ENCODE peak calls at places on chromosomes 16 and 17, in four cellular contexts. J is HCT116, K is tibial nerve, S is H54. V is an unnamed sample.

GRCh38 chr16:47887496-47887895 is 268.3 kb downstream of the ABCC12 start:
- DNase-seq in J (no peak), K (no peak), S (peak), V (no peak)

GRCh38 chr17:2792541-2793169 is 3.6 kb upstream of the RAP1GAP2 start:
- DNase-seq in J (no peak), K (no peak), S (no peak), V (no peak)

GRCh38 chr16:57004387-57005250 is 15.3 kb downstream of the NLRC5 start:
- DNase-seq in J (no peak), K (no peak), S (no peak), V (no peak)

GRCh38 chr16:58392215-58393137 is at the start of gene GINS3:
- DNase-seq in J (peak), K (peak), S (peak), V (no peak)

GRCh38 chr17:61411114-61411943 is 11.7 kb downstream of the TBX2 start:
- DNase-seq in J (no peak), K (no peak), S (peak), V (no peak)

GRCh38 chr16:12111819-12112218 is 135.3 kb downstream of the SNX29 start:
- DNase-seq in J (no peak), K (no peak), S (no peak), V (no peak)

GRCh38 chr17:182164-182751 is 808 bp upstream of the DOC2B start:
- DNase-seq in J (no peak), K (no peak), S (no peak), V (no peak)

GRCh38 chr16:20938426-20938825 is 37.9 kb downstream of the LYRM1 start:
- DNase-seq in J (no peak), K (no peak), S (peak), V (no peak)

GRCh38 chr17:77840576-77841160 is 117.8 kb upstream of the TNRC6C start:
- DNase-seq in J (no peak), K (no peak), S (no peak), V (no peak)

GRCh38 chr17:8644507-8644902 is 14.0 kb upstream of the MYH10 start:
- DNase-seq in J (no peak), K (no peak), S (no peak), V (no peak)

GRCh38 chr16:22216191-22216831 is 10.2 kb downstream of the EEF2K start:
- DNase-seq in J (no peak), K (no peak), S (no peak), V (no peak)

GRCh38 chr17:75380750-75381149 is 24.7 kb downstream of the GRB2 start:
- DNase-seq in J (no peak), K (no peak), S (no peak), V (no peak)

GRCh38 chr17:76135810-76136188 is 5.2 kb downstream of the FOXJ1 start:
- DNase-seq in J (no peak), K (no peak), S (no peak), V (no peak)

GRCh38 chr17:50558955-50559614 is 1.4 kb upstream of the CACNA1G start:
- DNase-seq in J (no peak), K (no peak), S (no peak), V (no peak)

GRCh38 chr17:21125862-21126261 is 902 bp upstream of the DHRS7B start:
- DNase-seq in J (no peak), K (no peak), S (no peak), V (no peak)

GRCh38 chr17:82873521-82873920 is 33.7 kb upstream of the ZNF750 start:
- DNase-seq in J (no peak), K (no peak), S (no peak), V (no peak)

GRCh38 chr17:41486809-41487530 is 2.7 kb downstream of the KRT36 start:
- DNase-seq in J (no peak), K (no peak), S (no peak), V (no peak)

GRCh38 chr17:66791337-66791736 is 43.6 kb upstream of the CACNG5 start:
- DNase-seq in J (no peak), K (no peak), S (no peak), V (no peak)

GRCh38 chr17:20046629-20047028 is 37.5 kb downstream of the SPECC1 start:
- DNase-seq in J (no peak), K (no peak), S (no peak), V (no peak)

GRCh38 chr16:75062135-75062943 is 54.2 kb downstream of the LDHD start:
- DNase-seq in J (no peak), K (no peak), S (no peak), V (no peak)

GRCh38 chr17:45431531-45432404 is 902 bp downstream of the ARHGAP27 start:
- DNase-seq in J (peak), K (no peak), S (peak), V (no peak)

GRCh38 chr17:41327411-41328120 is 12.1 kb upstream of the KRTAP17-1 start:
- DNase-seq in J (no peak), K (no peak), S (no peak), V (no peak)

GRCh38 chr17:19905514-19905913 is 37.8 kb upstream of the ULK2 start:
- DNase-seq in J (no peak), K (no peak), S (no peak), V (no peak)

GRCh38 chr17:63917646-63918045 is 993 bp downstream of the GH1 start:
- DNase-seq in J (no peak), K (no peak), S (no peak), V (no peak)

GRCh38 chr17:18851206-18851605 is 6.7 kb upstream of the PRPSAP2 start:
- DNase-seq in J (no peak), K (no peak), S (no peak), V (no peak)

GRCh38 chr17:75365931-75366275 is 39.6 kb downstream of the GRB2 start:
- DNase-seq in J (no peak), K (no peak), S (no peak), V (no peak)

GRCh38 chr16:71540-72341 is 690 bp downstream of the RHBDF1 start:
- DNase-seq in J (peak), K (peak), S (peak), V (peak)

GRCh38 chr16:75624921-75625334 is 1.8 kb upstream of the ADAT1 start:
- DNase-seq in J (no peak), K (no peak), S (no peak), V (no peak)

GRCh38 chr17:41076788-41077187 is 7.2 kb upstream of the KRTAP4-7 start:
- DNase-seq in J (no peak), K (no peak), S (no peak), V (no peak)

GRCh38 chr17:44977065-44977464 is 9.0 kb upstream of the C1QL1 start:
- DNase-seq in J (no peak), K (no peak), S (no peak), V (no peak)

GRCh38 chr17:81254955-81255717 is 16.0 kb downstream of the NDUFAF8 start:
- DNase-seq in J (no peak), K (peak), S (no peak), V (no peak)

GRCh38 chr16:47196457-47196856 is 52.7 kb upstream of the NETO2 start:
- DNase-seq in J (no peak), K (no peak), S (no peak), V (no peak)

GRCh38 chr16:4801962-4802658 is at the start of gene ROGDI:
- DNase-seq in J (peak), K (peak), S (peak), V (no peak)
- TF ChIP-seq POLR2A in J (peak), K (peak), S (peak), V (no peak)

GRCh38 chr16:89478576-89479221 is 11.7 kb downstream of the ANKRD11 start:
- DNase-seq in J (no peak), K (no peak), S (no peak), V (no peak)
- TF ChIP-seq POLR2A in J (no peak), K (no peak), S (no peak), V (no peak)

GRCh38 chr17:29758255-29758654 is 135.5 kb upstream of the CORO6 start:
- DNase-seq in J (no peak), K (no peak), S (no peak), V (no peak)

GRCh38 chr17:29764217-29764616 is 141.5 kb upstream of the CORO6 start:
- DNase-seq in J (no peak), K (no peak), S (no peak), V (no peak)

GRCh38 chr17:29760279-29760721 is 137.6 kb upstream of the CORO6 start:
- DNase-seq in J (no peak), K (no peak), S (no peak), V (no peak)

GRCh38 chr17:29763273-29763672 is 140.6 kb upstream of the CORO6 start:
- DNase-seq in J (no peak), K (no peak), S (no peak), V (no peak)

DNA sequence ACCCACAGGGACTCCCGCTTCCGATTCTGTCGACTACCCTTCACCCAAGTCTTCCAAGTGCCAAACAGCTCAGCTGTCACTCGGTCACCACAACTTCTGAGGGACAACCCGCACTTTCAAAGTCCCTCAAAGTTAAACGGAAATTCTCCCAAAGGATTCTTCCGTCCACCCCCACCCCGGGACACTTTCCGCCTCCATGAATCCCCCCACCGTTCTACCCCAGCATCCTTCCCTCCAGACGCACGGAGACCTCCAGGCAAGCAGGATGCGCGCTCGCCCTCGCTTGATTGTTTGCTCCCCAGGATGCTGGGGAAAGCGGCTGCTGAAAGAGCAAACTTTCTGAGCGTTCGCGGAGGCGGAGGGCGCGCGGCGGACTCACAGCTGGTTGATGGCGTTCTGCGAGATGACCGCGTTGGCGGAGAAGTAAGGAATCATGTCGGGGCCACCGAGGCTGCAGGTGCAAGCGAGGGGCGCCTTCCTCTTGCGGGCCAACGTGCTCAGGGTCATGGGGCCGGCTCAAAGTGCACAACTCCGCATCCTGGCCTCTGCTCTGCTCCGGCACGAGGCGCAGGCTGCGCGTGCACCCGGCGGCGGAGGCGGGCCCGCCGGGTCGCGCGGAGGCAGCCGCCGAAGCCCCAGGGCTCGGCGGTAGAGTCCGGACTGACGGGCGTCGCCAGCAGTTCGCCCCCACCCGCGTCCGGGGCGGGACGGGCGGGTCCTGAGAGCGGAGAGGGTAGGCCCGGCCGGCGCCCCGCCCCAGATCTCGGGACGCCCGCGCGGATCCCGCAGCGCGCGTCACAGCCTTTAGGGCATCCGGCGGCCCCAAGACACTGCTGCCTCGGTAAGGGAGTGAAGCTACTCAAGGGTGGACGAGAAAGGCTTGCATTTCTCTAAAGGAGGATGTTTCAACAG is 138.3 kb upstream of the CORO6 start:
- DNase-seq in J (no peak), K (peak), S (peak), V (no peak)
- TF ChIP-seq POLR2A in J (no peak), K (peak), S (peak), V (peak)

GRCh38 chr16:3158498-3159314 is 23.9 kb downstream of the ZNF213 start:
- DNase-seq in J (peak), K (peak), S (peak), V (peak)
- TF ChIP-seq POLR2A in J (peak), K (peak), S (no peak), V (peak)

GRCh38 chr17:34980681-34981537 is 597 bp downstream of the LIG3 start:
- DNase-seq in J (peak), K (peak), S (peak), V (no peak)
- TF ChIP-seq POLR2A in J (no peak), K (no peak), S (peak), V (peak)

GRCh38 chr16:61181982-61182381 is 854.3 kb downstream of the CDH8 start:
- DNase-seq in J (no peak), K (no peak), S (no peak), V (no peak)
- TF ChIP-seq POLR2A in J (no peak), K (no peak), S (no peak), V (no peak)

DNA sequence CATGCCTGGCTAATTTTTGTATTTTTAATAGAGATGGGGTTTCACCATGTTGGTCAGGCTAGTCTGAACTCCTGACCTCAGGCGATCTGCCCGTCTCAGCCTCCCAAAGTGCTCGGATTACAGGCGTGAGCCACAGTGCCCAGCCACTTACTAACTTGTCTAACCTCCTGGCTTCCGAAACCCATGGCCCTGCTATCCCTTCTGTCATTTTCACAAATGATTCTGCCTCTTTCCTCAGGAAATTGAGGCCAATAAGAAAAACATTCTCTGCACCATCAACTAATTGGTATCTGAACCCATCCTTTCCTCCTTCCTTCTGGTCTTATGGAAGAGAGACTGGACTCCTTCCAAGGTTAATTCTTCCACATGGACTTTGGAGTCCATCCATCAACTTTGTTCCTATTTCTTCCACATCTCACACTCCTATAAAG is 27.9 kb upstream of the TNRC6A start:
- DNase-seq in J (no peak), K (peak), S (no peak), V (no peak)
- TF ChIP-seq POLR2A in J (no peak), K (no peak), S (no peak), V (no peak)

GRCh38 chr16:85905110-85906095 is 6.4 kb downstream of the IRF8 start:
- DNase-seq in J (no peak), K (no peak), S (no peak), V (no peak)

GRCh38 chr16:85908889-85909584 is 10.1 kb downstream of the IRF8 start:
- DNase-seq in J (no peak), K (no peak), S (no peak), V (no peak)

GRCh38 chr16:85903576-85903975 is 4.6 kb downstream of the IRF8 start:
- DNase-seq in J (no peak), K (no peak), S (no peak), V (no peak)

GRCh38 chr16:85908444-85908843 is 9.5 kb downstream of the IRF8 start:
- DNase-seq in J (no peak), K (no peak), S (no peak), V (no peak)

DNA sequence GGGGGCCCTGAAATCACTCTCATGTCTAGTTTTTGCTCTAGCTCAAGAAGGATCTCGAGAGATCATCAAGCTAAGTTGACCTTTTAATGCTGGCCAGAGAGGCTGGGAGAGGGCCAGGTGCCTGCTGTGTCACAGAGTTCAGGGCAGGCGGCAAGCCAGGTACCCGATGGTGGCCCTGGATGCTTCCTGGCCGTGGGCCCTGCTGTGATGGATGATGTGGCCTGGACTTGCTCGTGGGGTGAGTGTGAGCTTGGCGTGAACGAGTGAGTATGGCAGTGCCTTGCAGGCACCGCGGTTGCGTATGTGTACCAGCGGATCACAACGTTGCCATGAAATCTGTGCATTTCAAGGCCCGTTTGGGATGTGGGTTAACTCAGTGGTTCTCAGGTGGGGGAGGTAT is 7.4 kb downstream of the IRF8 start:
- DNase-seq in J (no peak), K (no peak), S (no peak), V (no peak)
- TF ChIP-seq POLR2A in J (no peak), K (no peak), S (no peak), V (no peak)